ENCODE peak calls at places on chromosomes 12 and 14, in ten cellular contexts. G, U, I, O, M, W, R, K, Z and N are unnamed samples.

GRCh38 chr12:11967356-11968040 is 103.2 kb upstream of the BCL2L14 start:
- DNase-seq in G (no peak), U (no peak), I (no peak), O (no peak), M (no peak), W (no peak), R (no peak), K (no peak), Z (no peak), N (no peak)

GRCh38 chr12:84701041-84701440 is 211.6 kb downstream of the SLC6A15 start:
- DNase-seq in G (no peak), U (no peak), I (no peak), O (no peak), M (no peak), W (no peak), R (no peak), K (no peak), Z (no peak), N (no peak)

GRCh38 chr14:102592969-102593840 is 756 bp downstream of the RCOR1 start:
- DNase-seq in G (peak), U (no peak), I (no peak), O (peak), M (peak), W (peak), R (peak), K (peak), Z (no peak), N (peak)

GRCh38 chr12:104790296-104791125 is 167.6 kb downstream of the SLC41A2 start:
- DNase-seq in G (no peak), U (no peak), I (no peak), O (peak), M (no peak), W (peak), R (no peak), K (no peak), Z (peak), N (peak)

GRCh38 chr12:6570264-6570887 is 2.3 kb upstream of the NOP2 start:
- DNase-seq in G (no peak), U (no peak), I (no peak), O (no peak), M (no peak), W (peak), R (peak), K (no peak), Z (no peak), N (peak)

GRCh38 chr12:12194206-12194605 is 72.6 kb downstream of the LRP6 start:
- DNase-seq in G (no peak), U (no peak), I (no peak), O (no peak), M (peak), W (peak), R (no peak), K (no peak), Z (no peak), N (no peak)

GRCh38 chr12:82953397-82953796 is 266.7 kb downstream of the TMTC2 start:
- DNase-seq in G (no peak), U (no peak), I (no peak), O (no peak), M (no peak), W (no peak), R (no peak), K (no peak), Z (no peak), N (no peak)

GRCh38 chr14:51652168-51653095 is 722 bp downstream of the FRMD6 start:
- DNase-seq in G (peak), U (peak), I (peak), O (peak), M (peak), W (peak), R (peak), K (no peak), Z (peak), N (no peak)

GRCh38 chr12:78887008-78887407 is 22.4 kb downstream of the SYT1 start:
- DNase-seq in G (no peak), U (no peak), I (no peak), O (no peak), M (peak), W (peak), R (no peak), K (no peak), Z (no peak), N (no peak)

GRCh38 chr12:121812320-121812871 is 8.6 kb downstream of the SETD1B start:
- DNase-seq in G (no peak), U (no peak), I (no peak), O (peak), M (peak), W (peak), R (no peak), K (peak), Z (peak), N (no peak)

GRCh38 chr12:54616933-54617535 is 17.7 kb downstream of the LACRT start:
- DNase-seq in G (no peak), U (no peak), I (no peak), O (no peak), M (no peak), W (no peak), R (no peak), K (no peak), Z (no peak), N (no peak)

GRCh38 chr12:54024127-54024526 is 4.1 kb upstream of the HOXC6 start:
- DNase-seq in G (no peak), U (no peak), I (no peak), O (no peak), M (no peak), W (no peak), R (no peak), K (no peak), Z (no peak), N (no peak)

GRCh38 chr14:64388533-64389243 is 535 bp downstream of the MTHFD1 start:
- DNase-seq in G (peak), U (no peak), I (no peak), O (peak), M (peak), W (peak), R (peak), K (no peak), Z (no peak), N (no peak)

GRCh38 chr12:132225214-132225613 is 81.0 kb downstream of the NOC4L start:
- DNase-seq in G (no peak), U (no peak), I (no peak), O (no peak), M (no peak), W (no peak), R (no peak), K (no peak), Z (no peak), N (no peak)

GRCh38 chr12:123393747-123394146 is 9.8 kb downstream of the KMT5A start:
- DNase-seq in G (no peak), U (no peak), I (no peak), O (no peak), M (no peak), W (no peak), R (no peak), K (no peak), Z (no peak), N (no peak)

GRCh38 chr14:64806862-64807495 is 72.7 kb downstream of the SPTB start:
- DNase-seq in G (no peak), U (no peak), I (no peak), O (no peak), M (no peak), W (no peak), R (no peak), K (no peak), Z (no peak), N (no peak)

GRCh38 chr12:1611775-1612174 is 17.3 kb upstream of the WNT5B start:
- DNase-seq in G (no peak), U (no peak), I (no peak), O (no peak), M (peak), W (no peak), R (no peak), K (no peak), Z (no peak), N (no peak)

GRCh38 chr12:116959845-116960514 is 49.2 kb downstream of the FBXW8 start:
- DNase-seq in G (no peak), U (no peak), I (no peak), O (no peak), M (no peak), W (no peak), R (peak), K (no peak), Z (peak), N (peak)

GRCh38 chr12:1864867-1865266 is 44.5 kb downstream of the LRTM2 start:
- DNase-seq in G (no peak), U (no peak), I (no peak), O (no peak), M (no peak), W (no peak), R (no peak), K (no peak), Z (no peak), N (no peak)